ENCODE peak calls at places on chromosomes 3 and 15, in six cellular contexts. One of them, this sample, is unnamed.

GRCh38 chr15:69718916-69719315 is 266.3 kb downstream of the RPLP1 start:
- DNase-seq in NCI-H748 treated with DMSO at 0.1 percent for 48 hours: no peak
- DNase-seq in EL: no peak
- DNase-seq in effector memory CD4-positive, alpha-beta T cell: no peak
- DNase-seq in cerebellum: no peak
- DNase-seq in DMS53: peak
- DNase-seq in this sample: no peak

GRCh38 chr3:68705695-68706429 is 226.5 kb downstream of the TAFA4 start:
- DNase-seq in NCI-H748 treated with DMSO at 0.1 percent for 48 hours: no peak
- DNase-seq in EL: no peak
- DNase-seq in effector memory CD4-positive, alpha-beta T cell: no peak
- DNase-seq in cerebellum: no peak
- DNase-seq in DMS53: no peak
- DNase-seq in this sample: no peak

GRCh38 chr3:133377396-133377795 is 22.5 kb upstream of the BFSP2 start:
- DNase-seq in NCI-H748 treated with DMSO at 0.1 percent for 48 hours: peak
- DNase-seq in EL: peak
- DNase-seq in effector memory CD4-positive, alpha-beta T cell: no peak
- DNase-seq in cerebellum: peak
- DNase-seq in DMS53: peak
- DNase-seq in this sample: no peak

GRCh38 chr15:31325432-31325975 is 1.1 kb upstream of the KLF13 start:
- DNase-seq in NCI-H748 treated with DMSO at 0.1 percent for 48 hours: no peak
- DNase-seq in EL: no peak
- DNase-seq in effector memory CD4-positive, alpha-beta T cell: peak
- DNase-seq in cerebellum: no peak
- DNase-seq in DMS53: peak
- DNase-seq in this sample: no peak

GRCh38 chr3:57169872-57170623 is 4.9 kb upstream of the IL17RD start:
- DNase-seq in NCI-H748 treated with DMSO at 0.1 percent for 48 hours: peak
- DNase-seq in EL: peak
- DNase-seq in effector memory CD4-positive, alpha-beta T cell: peak
- DNase-seq in cerebellum: peak
- DNase-seq in DMS53: peak
- DNase-seq in this sample: peak

GRCh38 chr3:194588236-194588635 is 45.0 kb downstream of the TMEM44 start:
- DNase-seq in NCI-H748 treated with DMSO at 0.1 percent for 48 hours: no peak
- DNase-seq in EL: no peak
- DNase-seq in effector memory CD4-positive, alpha-beta T cell: no peak
- DNase-seq in cerebellum: no peak
- DNase-seq in DMS53: no peak
- DNase-seq in this sample: no peak

GRCh38 chr3:186193534-186194450 is 84.9 kb upstream of the ETV5 start:
- DNase-seq in NCI-H748 treated with DMSO at 0.1 percent for 48 hours: no peak
- DNase-seq in EL: no peak
- DNase-seq in effector memory CD4-positive, alpha-beta T cell: no peak
- DNase-seq in cerebellum: peak
- DNase-seq in DMS53: no peak
- DNase-seq in this sample: peak

GRCh38 chr15:25240461-25241021 is 198.3 kb downstream of the UBE3A start:
- DNase-seq in NCI-H748 treated with DMSO at 0.1 percent for 48 hours: no peak
- DNase-seq in EL: no peak
- DNase-seq in effector memory CD4-positive, alpha-beta T cell: no peak
- DNase-seq in cerebellum: no peak
- DNase-seq in DMS53: no peak
- DNase-seq in this sample: no peak

GRCh38 chr15:62254137-62254934 is 89.3 kb upstream of the C2CD4B start:
- DNase-seq in NCI-H748 treated with DMSO at 0.1 percent for 48 hours: peak
- DNase-seq in EL: peak
- DNase-seq in effector memory CD4-positive, alpha-beta T cell: peak
- DNase-seq in cerebellum: no peak
- DNase-seq in DMS53: peak
- DNase-seq in this sample: peak

GRCh38 chr3:114841515-114841914 is 305.6 kb downstream of the ZBTB20 start:
- DNase-seq in NCI-H748 treated with DMSO at 0.1 percent for 48 hours: no peak
- DNase-seq in EL: peak
- DNase-seq in effector memory CD4-positive, alpha-beta T cell: no peak
- DNase-seq in cerebellum: no peak
- DNase-seq in DMS53: no peak
- DNase-seq in this sample: no peak

GRCh38 chr3:38164966-38165721 is at the start of gene OXSR1:
- DNase-seq in NCI-H748 treated with DMSO at 0.1 percent for 48 hours: peak
- DNase-seq in EL: peak
- DNase-seq in effector memory CD4-positive, alpha-beta T cell: peak
- DNase-seq in cerebellum: peak
- DNase-seq in DMS53: peak
- DNase-seq in this sample: peak

GRCh38 chr15:90259524-90259923 is 5.9 kb upstream of the NGRN start:
- DNase-seq in NCI-H748 treated with DMSO at 0.1 percent for 48 hours: no peak
- DNase-seq in EL: no peak
- DNase-seq in effector memory CD4-positive, alpha-beta T cell: no peak
- DNase-seq in cerebellum: no peak
- DNase-seq in DMS53: no peak
- DNase-seq in this sample: no peak

GRCh38 chr3:132268956-132269355 is 48.3 kb upstream of the ACP3 start:
- DNase-seq in NCI-H748 treated with DMSO at 0.1 percent for 48 hours: no peak
- DNase-seq in EL: no peak
- DNase-seq in effector memory CD4-positive, alpha-beta T cell: no peak
- DNase-seq in cerebellum: no peak
- DNase-seq in DMS53: peak
- DNase-seq in this sample: peak

GRCh38 chr15:98968576-98968975 is 39.0 kb downstream of the PGPEP1L start:
- DNase-seq in NCI-H748 treated with DMSO at 0.1 percent for 48 hours: no peak
- DNase-seq in EL: no peak
- DNase-seq in effector memory CD4-positive, alpha-beta T cell: no peak
- DNase-seq in cerebellum: no peak
- DNase-seq in DMS53: no peak
- DNase-seq in this sample: no peak

GRCh38 chr3:156614642-156615511 is 59.5 kb upstream of the TIPARP start:
- DNase-seq in NCI-H748 treated with DMSO at 0.1 percent for 48 hours: no peak
- DNase-seq in EL: peak
- DNase-seq in effector memory CD4-positive, alpha-beta T cell: no peak
- DNase-seq in cerebellum: no peak
- DNase-seq in DMS53: no peak
- DNase-seq in this sample: no peak

GRCh38 chr3:100210777-100211145 is 50.0 kb upstream of the TBC1D23 start:
- DNase-seq in NCI-H748 treated with DMSO at 0.1 percent for 48 hours: peak
- DNase-seq in EL: peak
- DNase-seq in effector memory CD4-positive, alpha-beta T cell: peak
- DNase-seq in cerebellum: no peak
- DNase-seq in DMS53: peak
- DNase-seq in this sample: peak

GRCh38 chr3:27758083-27758482 is 36.0 kb upstream of the EOMES start:
- DNase-seq in NCI-H748 treated with DMSO at 0.1 percent for 48 hours: no peak
- DNase-seq in EL: peak
- DNase-seq in effector memory CD4-positive, alpha-beta T cell: no peak
- DNase-seq in cerebellum: no peak
- DNase-seq in DMS53: no peak
- DNase-seq in this sample: no peak

GRCh38 chr15:40807028-40807887 is at the start of the genes DNAJC17 and ZFYVE19:
- DNase-seq in NCI-H748 treated with DMSO at 0.1 percent for 48 hours: peak
- DNase-seq in EL: peak
- DNase-seq in effector memory CD4-positive, alpha-beta T cell: peak
- DNase-seq in cerebellum: peak
- DNase-seq in DMS53: peak
- DNase-seq in this sample: peak

GRCh38 chr3:112333002-112333385 is at the start of gene CD200:
- DNase-seq in NCI-H748 treated with DMSO at 0.1 percent for 48 hours: peak
- DNase-seq in EL: peak
- DNase-seq in effector memory CD4-positive, alpha-beta T cell: peak
- DNase-seq in cerebellum: peak
- DNase-seq in DMS53: peak
- DNase-seq in this sample: no peak

GRCh38 chr3:194043516-194043915 is 92.4 kb upstream of the HES1 start:
- DNase-seq in NCI-H748 treated with DMSO at 0.1 percent for 48 hours: no peak
- DNase-seq in EL: peak
- DNase-seq in effector memory CD4-positive, alpha-beta T cell: no peak
- DNase-seq in cerebellum: no peak
- DNase-seq in DMS53: peak
- DNase-seq in this sample: no peak

GRCh38 chr3:13352621-13353131 is 67.4 kb downstream of the NUP210 start:
- DNase-seq in NCI-H748 treated with DMSO at 0.1 percent for 48 hours: no peak
- DNase-seq in EL: peak
- DNase-seq in effector memory CD4-positive, alpha-beta T cell: no peak
- DNase-seq in cerebellum: no peak
- DNase-seq in DMS53: peak
- DNase-seq in this sample: no peak

GRCh38 chr3:94004301-94004910 is 24.0 kb downstream of the STX19 start:
- DNase-seq in NCI-H748 treated with DMSO at 0.1 percent for 48 hours: peak
- DNase-seq in EL: peak
- DNase-seq in effector memory CD4-positive, alpha-beta T cell: no peak
- DNase-seq in cerebellum: peak
- DNase-seq in DMS53: peak
- DNase-seq in this sample: no peak

GRCh38 chr15:35540885-35541284 is 5.1 kb downstream of the DPH6 start:
- DNase-seq in NCI-H748 treated with DMSO at 0.1 percent for 48 hours: no peak
- DNase-seq in EL: peak
- DNase-seq in effector memory CD4-positive, alpha-beta T cell: no peak
- DNase-seq in cerebellum: no peak
- DNase-seq in DMS53: no peak
- DNase-seq in this sample: no peak

GRCh38 chr3:114650808-114651207 is 357.0 kb downstream of the TIGIT start:
- DNase-seq in NCI-H748 treated with DMSO at 0.1 percent for 48 hours: no peak
- DNase-seq in EL: peak
- DNase-seq in effector memory CD4-positive, alpha-beta T cell: no peak
- DNase-seq in cerebellum: no peak
- DNase-seq in DMS53: peak
- DNase-seq in this sample: no peak

GRCh38 chr3:129688310-129688895 is 81.9 kb upstream of the PLXND1 start:
- DNase-seq in NCI-H748 treated with DMSO at 0.1 percent for 48 hours: peak
- DNase-seq in EL: no peak
- DNase-seq in effector memory CD4-positive, alpha-beta T cell: no peak
- DNase-seq in cerebellum: peak
- DNase-seq in DMS53: peak
- DNase-seq in this sample: peak

GRCh38 chr15:57780461-57780860 is 73.9 kb downstream of the POLR2M start:
- DNase-seq in NCI-H748 treated with DMSO at 0.1 percent for 48 hours: no peak
- DNase-seq in EL: no peak
- DNase-seq in effector memory CD4-positive, alpha-beta T cell: no peak
- DNase-seq in cerebellum: no peak
- DNase-seq in DMS53: no peak
- DNase-seq in this sample: no peak

GRCh38 chr3:123877965-123878364 is 6.2 kb downstream of the MYLK start:
- DNase-seq in NCI-H748 treated with DMSO at 0.1 percent for 48 hours: no peak
- DNase-seq in EL: no peak
- DNase-seq in effector memory CD4-positive, alpha-beta T cell: no peak
- DNase-seq in cerebellum: no peak
- DNase-seq in DMS53: no peak
- DNase-seq in this sample: no peak

GRCh38 chr3:126476976-126477330 is 1.3 kb upstream of the ZXDC start:
- DNase-seq in NCI-H748 treated with DMSO at 0.1 percent for 48 hours: no peak
- DNase-seq in EL: no peak
- DNase-seq in effector memory CD4-positive, alpha-beta T cell: no peak
- DNase-seq in cerebellum: no peak
- DNase-seq in DMS53: peak
- DNase-seq in this sample: no peak

GRCh38 chr3:60053518-60054265 is 1003.9 kb upstream of the CFAP20DC start:
- DNase-seq in NCI-H748 treated with DMSO at 0.1 percent for 48 hours: no peak
- DNase-seq in EL: peak
- DNase-seq in effector memory CD4-positive, alpha-beta T cell: no peak
- DNase-seq in cerebellum: no peak
- DNase-seq in DMS53: no peak
- DNase-seq in this sample: no peak

GRCh38 chr3:50194128-50194902 is 2.9 kb downstream of the GNAT1 start:
- DNase-seq in NCI-H748 treated with DMSO at 0.1 percent for 48 hours: peak
- DNase-seq in EL: peak
- DNase-seq in effector memory CD4-positive, alpha-beta T cell: peak
- DNase-seq in cerebellum: peak
- DNase-seq in DMS53: no peak
- DNase-seq in this sample: peak

GRCh38 chr15:95119041-95119440 is 887.7 kb downstream of the MCTP2 start:
- DNase-seq in NCI-H748 treated with DMSO at 0.1 percent for 48 hours: no peak
- DNase-seq in EL: no peak
- DNase-seq in effector memory CD4-positive, alpha-beta T cell: no peak
- DNase-seq in cerebellum: no peak
- DNase-seq in DMS53: no peak
- DNase-seq in this sample: no peak

GRCh38 chr3:137460944-137461343 is 303.2 kb upstream of the SOX14 start:
- DNase-seq in NCI-H748 treated with DMSO at 0.1 percent for 48 hours: no peak
- DNase-seq in EL: no peak
- DNase-seq in effector memory CD4-positive, alpha-beta T cell: no peak
- DNase-seq in cerebellum: no peak
- DNase-seq in DMS53: peak
- DNase-seq in this sample: no peak

GRCh38 chr15:90230071-90230494 is 3.7 kb downstream of the CIB1 start:
- DNase-seq in NCI-H748 treated with DMSO at 0.1 percent for 48 hours: no peak
- DNase-seq in EL: no peak
- DNase-seq in effector memory CD4-positive, alpha-beta T cell: no peak
- DNase-seq in cerebellum: peak
- DNase-seq in DMS53: no peak
- DNase-seq in this sample: no peak

GRCh38 chr3:107740992-107741896 is 218.5 kb downstream of the BBX start:
- DNase-seq in NCI-H748 treated with DMSO at 0.1 percent for 48 hours: no peak
- DNase-seq in EL: peak
- DNase-seq in effector memory CD4-positive, alpha-beta T cell: no peak
- DNase-seq in cerebellum: peak
- DNase-seq in DMS53: peak
- DNase-seq in this sample: no peak